ENCODE peak calls at places on chromosomes 2 and 18, in ten cellular contexts. One of them, this sample, is unnamed.

GRCh38 chr2:218285604-218286003 is 6.7 kb downstream of the TMBIM1 start:
- DNase-seq in heart right ventricle: peak; percentile 69
- DNase-seq in right lobe of liver: peak; percentile 90
- DNase-seq in A549: no peak
- DNase-seq in astrocyte of the spinal cord: peak; percentile 43
- DNase-seq in endothelial cell of umbilical vein: no peak
- DNase-seq in AG09309: peak; percentile 56
- DNase-seq in pancreas: peak; percentile 71
- DNase-seq in NB4: no peak
- DNase-seq in choroid plexus epithelial cell: no peak
- DNase-seq in this sample: peak; percentile 61

GRCh38 chr2:136134126-136134525 is 16.2 kb upstream of the CXCR4 start:
- DNase-seq in heart right ventricle: no peak
- DNase-seq in right lobe of liver: no peak
- DNase-seq in A549: no peak
- DNase-seq in astrocyte of the spinal cord: no peak
- DNase-seq in endothelial cell of umbilical vein: no peak
- DNase-seq in AG09309: no peak
- DNase-seq in pancreas: no peak
- DNase-seq in NB4: peak; percentile 65
- DNase-seq in choroid plexus epithelial cell: no peak
- DNase-seq in this sample: no peak

GRCh38 chr2:68784849-68785248 is 50.2 kb downstream of the ARHGAP25 start:
- DNase-seq in heart right ventricle: no peak
- DNase-seq in right lobe of liver: no peak
- DNase-seq in A549: no peak
- DNase-seq in astrocyte of the spinal cord: no peak
- DNase-seq in endothelial cell of umbilical vein: no peak
- DNase-seq in AG09309: no peak
- DNase-seq in pancreas: no peak
- DNase-seq in NB4: no peak
- DNase-seq in choroid plexus epithelial cell: no peak
- DNase-seq in this sample: no peak

GRCh38 chr2:160109939-160110673 is 47.7 kb upstream of the PLA2R1 start:
- DNase-seq in heart right ventricle: peak; percentile 39
- DNase-seq in right lobe of liver: peak; percentile 61
- DNase-seq in A549: peak; percentile 81
- DNase-seq in astrocyte of the spinal cord: peak; percentile 85
- DNase-seq in endothelial cell of umbilical vein: peak; percentile 83
- DNase-seq in AG09309: peak; percentile 59
- DNase-seq in pancreas: peak; percentile 58
- DNase-seq in NB4: peak; percentile 73
- DNase-seq in choroid plexus epithelial cell: peak; percentile 93
- DNase-seq in this sample: peak; percentile 95

GRCh38 chr2:177545981-177546600 is 153.5 kb downstream of the AGPS start:
- DNase-seq in heart right ventricle: no peak
- DNase-seq in right lobe of liver: no peak
- DNase-seq in A549: no peak
- DNase-seq in astrocyte of the spinal cord: no peak
- DNase-seq in endothelial cell of umbilical vein: no peak
- DNase-seq in AG09309: no peak
- DNase-seq in pancreas: no peak
- DNase-seq in NB4: no peak
- DNase-seq in choroid plexus epithelial cell: no peak
- DNase-seq in this sample: no peak

GRCh38 chr2:191582355-191582754 is 95.6 kb upstream of the NABP1 start:
- DNase-seq in heart right ventricle: no peak
- DNase-seq in right lobe of liver: no peak
- DNase-seq in A549: peak; percentile 81
- DNase-seq in astrocyte of the spinal cord: peak; percentile 53
- DNase-seq in endothelial cell of umbilical vein: no peak
- DNase-seq in AG09309: peak; percentile 55
- DNase-seq in pancreas: no peak
- DNase-seq in NB4: no peak
- DNase-seq in choroid plexus epithelial cell: peak; percentile 85
- DNase-seq in this sample: peak; percentile 54

GRCh38 chr2:219000569-219000960 is 7.3 kb upstream of the CRYBA2 start:
- DNase-seq in heart right ventricle: no peak
- DNase-seq in right lobe of liver: no peak
- DNase-seq in A549: no peak
- DNase-seq in astrocyte of the spinal cord: no peak
- DNase-seq in endothelial cell of umbilical vein: no peak
- DNase-seq in AG09309: no peak
- DNase-seq in pancreas: peak; percentile 73
- DNase-seq in NB4: no peak
- DNase-seq in choroid plexus epithelial cell: no peak
- DNase-seq in this sample: no peak

GRCh38 chr2:219636941-219637841 is 9.8 kb downstream of the SLC4A3 start:
- DNase-seq in heart right ventricle: no peak
- DNase-seq in right lobe of liver: no peak
- DNase-seq in A549: no peak
- DNase-seq in astrocyte of the spinal cord: no peak
- DNase-seq in endothelial cell of umbilical vein: no peak
- DNase-seq in AG09309: no peak
- DNase-seq in pancreas: no peak
- DNase-seq in NB4: no peak
- DNase-seq in choroid plexus epithelial cell: no peak
- DNase-seq in this sample: no peak

GRCh38 chr2:106332054-106332453 is 136.2 kb downstream of the RGPD3 start:
- DNase-seq in heart right ventricle: no peak
- DNase-seq in right lobe of liver: no peak
- DNase-seq in A549: no peak
- DNase-seq in astrocyte of the spinal cord: no peak
- DNase-seq in endothelial cell of umbilical vein: no peak
- DNase-seq in AG09309: no peak
- DNase-seq in pancreas: no peak
- DNase-seq in NB4: no peak
- DNase-seq in choroid plexus epithelial cell: no peak
- DNase-seq in this sample: no peak

GRCh38 chr18:5475252-5475651 is 68.5 kb downstream of the EPB41L3 start:
- DNase-seq in heart right ventricle: no peak
- DNase-seq in right lobe of liver: no peak
- DNase-seq in A549: no peak
- DNase-seq in astrocyte of the spinal cord: no peak
- DNase-seq in endothelial cell of umbilical vein: peak; percentile 50
- DNase-seq in AG09309: no peak
- DNase-seq in pancreas: no peak
- DNase-seq in NB4: peak; percentile 51
- DNase-seq in choroid plexus epithelial cell: peak; percentile 37
- DNase-seq in this sample: peak; percentile 31

GRCh38 chr2:213246665-213247281 is 37.5 kb upstream of the SPAG16 start:
- DNase-seq in heart right ventricle: no peak
- DNase-seq in right lobe of liver: no peak
- DNase-seq in A549: peak; percentile 58
- DNase-seq in astrocyte of the spinal cord: peak; percentile 59
- DNase-seq in endothelial cell of umbilical vein: peak; percentile 54
- DNase-seq in AG09309: no peak
- DNase-seq in pancreas: no peak
- DNase-seq in NB4: peak; percentile 60
- DNase-seq in choroid plexus epithelial cell: peak; percentile 83
- DNase-seq in this sample: peak; percentile 80

GRCh38 chr18:9174302-9174701 is 37.7 kb downstream of the ANKRD12 start:
- DNase-seq in heart right ventricle: no peak
- DNase-seq in right lobe of liver: no peak
- DNase-seq in A549: no peak
- DNase-seq in astrocyte of the spinal cord: no peak
- DNase-seq in endothelial cell of umbilical vein: no peak
- DNase-seq in AG09309: no peak
- DNase-seq in pancreas: no peak
- DNase-seq in NB4: peak; percentile 64
- DNase-seq in choroid plexus epithelial cell: no peak
- DNase-seq in this sample: no peak

GRCh38 chr18:9178557-9178956 is 42.0 kb downstream of the ANKRD12 start:
- DNase-seq in heart right ventricle: no peak
- DNase-seq in right lobe of liver: no peak
- DNase-seq in A549: no peak
- DNase-seq in astrocyte of the spinal cord: no peak
- DNase-seq in endothelial cell of umbilical vein: no peak
- DNase-seq in AG09309: no peak
- DNase-seq in pancreas: no peak
- DNase-seq in NB4: no peak
- DNase-seq in choroid plexus epithelial cell: no peak
- DNase-seq in this sample: no peak

GRCh38 chr18:9175115-9175514 is 38.5 kb downstream of the ANKRD12 start:
- DNase-seq in heart right ventricle: no peak
- DNase-seq in right lobe of liver: no peak
- DNase-seq in A549: no peak
- DNase-seq in astrocyte of the spinal cord: no peak
- DNase-seq in endothelial cell of umbilical vein: no peak
- DNase-seq in AG09309: no peak
- DNase-seq in pancreas: no peak
- DNase-seq in NB4: no peak
- DNase-seq in choroid plexus epithelial cell: no peak
- DNase-seq in this sample: no peak

GRCh38 chr18:9177047-9177446 is 40.5 kb downstream of the ANKRD12 start:
- DNase-seq in heart right ventricle: no peak
- DNase-seq in right lobe of liver: no peak
- DNase-seq in A549: no peak
- DNase-seq in astrocyte of the spinal cord: no peak
- DNase-seq in endothelial cell of umbilical vein: no peak
- DNase-seq in AG09309: no peak
- DNase-seq in pancreas: no peak
- DNase-seq in NB4: no peak
- DNase-seq in choroid plexus epithelial cell: no peak
- DNase-seq in this sample: no peak

GRCh38 chr18:9177466-9177865 is 40.9 kb downstream of the ANKRD12 start:
- DNase-seq in heart right ventricle: no peak
- DNase-seq in right lobe of liver: no peak
- DNase-seq in A549: no peak
- DNase-seq in astrocyte of the spinal cord: no peak
- DNase-seq in endothelial cell of umbilical vein: no peak
- DNase-seq in AG09309: no peak
- DNase-seq in pancreas: no peak
- DNase-seq in NB4: no peak
- DNase-seq in choroid plexus epithelial cell: no peak
- DNase-seq in this sample: no peak
- H3K4me3 ChIP-seq in heart right ventricle: no peak overlapping the region
- H3K4me3 ChIP-seq in right lobe of liver: no peak overlapping the region
- H3K4me3 ChIP-seq in A549: no peak overlapping the region
- H3K4me3 ChIP-seq in astrocyte of the spinal cord: no peak overlapping the region
- H3K4me3 ChIP-seq in endothelial cell of umbilical vein: no peak overlapping the region
- H3K4me3 ChIP-seq in AG09309: no peak overlapping the region
- H3K4me3 ChIP-seq in pancreas: no peak overlapping the region
- H3K4me3 ChIP-seq in NB4: no peak overlapping the region
- H3K4me3 ChIP-seq in choroid plexus epithelial cell: no peak overlapping the region
- H3K4me3 ChIP-seq in this sample: no peak overlapping the region

DNA sequence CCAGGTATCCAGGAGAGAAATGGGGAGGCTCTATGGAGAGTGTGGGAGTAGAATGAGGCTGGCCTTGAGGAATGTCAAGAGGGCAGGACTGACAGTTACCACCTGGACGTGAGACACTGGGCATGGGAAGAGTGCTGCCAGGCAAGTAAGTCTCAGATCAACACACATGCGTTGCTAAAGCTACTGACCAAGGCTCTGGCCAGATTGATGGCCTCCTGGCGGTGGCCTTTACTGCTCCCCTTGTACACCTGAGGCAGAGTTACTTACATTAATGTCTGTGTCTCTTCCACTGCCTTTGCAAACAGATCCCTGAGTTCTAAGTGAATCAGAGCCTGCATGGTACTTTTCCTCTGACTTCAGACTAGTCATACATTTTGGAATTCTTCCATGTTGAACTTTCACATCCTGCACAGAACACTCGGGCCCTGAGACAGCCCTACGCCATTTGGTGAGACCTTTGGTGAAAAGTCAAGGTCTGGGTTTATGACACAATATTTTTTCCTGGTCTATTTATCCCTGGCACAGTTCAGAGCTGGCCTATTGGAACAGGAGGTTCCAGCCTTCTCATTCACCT is 398.8 kb upstream of the TRIB2 start:
- DNase-seq in heart right ventricle: no peak
- DNase-seq in right lobe of liver: no peak
- DNase-seq in A549: no peak
- DNase-seq in astrocyte of the spinal cord: no peak
- DNase-seq in endothelial cell of umbilical vein: peak; percentile 36
- DNase-seq in AG09309: peak; percentile 86
- DNase-seq in pancreas: no peak
- DNase-seq in NB4: no peak
- DNase-seq in choroid plexus epithelial cell: peak; percentile 91
- DNase-seq in this sample: peak; percentile 84
- H3K4me3 ChIP-seq in heart right ventricle: no peak overlapping the region
- H3K4me3 ChIP-seq in right lobe of liver: no peak overlapping the region
- H3K4me3 ChIP-seq in A549: no peak overlapping the region
- H3K4me3 ChIP-seq in astrocyte of the spinal cord: no peak overlapping the region
- H3K4me3 ChIP-seq in endothelial cell of umbilical vein: no peak overlapping the region
- H3K4me3 ChIP-seq in AG09309: no peak overlapping the region
- H3K4me3 ChIP-seq in pancreas: no peak overlapping the region
- H3K4me3 ChIP-seq in NB4: no peak overlapping the region
- H3K4me3 ChIP-seq in choroid plexus epithelial cell: no peak overlapping the region
- H3K4me3 ChIP-seq in this sample: no peak overlapping the region

DNA sequence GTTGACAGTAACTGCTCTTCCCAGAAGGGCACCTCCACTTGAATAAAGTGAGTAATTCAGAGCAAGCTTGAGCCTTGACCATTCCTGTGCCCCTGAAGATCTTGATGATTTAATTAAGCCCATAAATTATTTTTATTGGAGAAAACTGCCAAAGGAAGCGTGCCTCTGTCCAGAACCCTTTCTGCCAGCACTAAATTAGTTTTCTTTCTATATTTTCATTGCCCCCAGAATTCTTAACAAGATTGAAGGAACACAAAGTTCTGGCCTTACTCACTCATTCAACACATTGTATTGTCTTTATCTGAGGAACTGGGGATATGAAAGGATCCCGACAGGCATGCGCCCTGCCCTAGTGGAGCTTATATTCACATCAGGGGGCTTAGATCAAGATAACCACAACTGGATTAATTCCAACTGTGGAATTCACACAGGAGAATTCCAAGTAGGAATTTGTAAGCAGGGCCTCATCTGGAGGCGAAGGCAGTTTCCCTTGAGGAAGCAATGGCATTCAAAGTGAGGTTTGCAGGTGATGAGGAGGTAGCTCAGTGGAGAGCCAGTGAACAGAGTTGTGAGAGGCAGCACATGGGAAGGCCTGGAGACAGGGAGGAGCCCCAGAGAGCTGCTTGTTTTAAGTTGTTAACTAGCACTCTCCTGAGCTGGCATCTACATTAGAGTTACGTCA is 21.1 kb downstream of the PTRHD1 start:
- DNase-seq in heart right ventricle: no peak
- DNase-seq in right lobe of liver: no peak
- DNase-seq in A549: no peak
- DNase-seq in astrocyte of the spinal cord: peak; percentile 67
- DNase-seq in endothelial cell of umbilical vein: no peak
- DNase-seq in AG09309: no peak
- DNase-seq in pancreas: no peak
- DNase-seq in NB4: no peak
- DNase-seq in choroid plexus epithelial cell: peak; percentile 44
- DNase-seq in this sample: no peak
- H3K4me3 ChIP-seq in heart right ventricle: no peak overlapping the region
- H3K4me3 ChIP-seq in right lobe of liver: no peak overlapping the region
- H3K4me3 ChIP-seq in A549: no peak overlapping the region
- H3K4me3 ChIP-seq in astrocyte of the spinal cord: no peak overlapping the region
- H3K4me3 ChIP-seq in endothelial cell of umbilical vein: no peak overlapping the region
- H3K4me3 ChIP-seq in AG09309: no peak overlapping the region
- H3K4me3 ChIP-seq in pancreas: no peak overlapping the region
- H3K4me3 ChIP-seq in NB4: no peak overlapping the region
- H3K4me3 ChIP-seq in choroid plexus epithelial cell: no peak overlapping the region
- H3K4me3 ChIP-seq in this sample: no peak overlapping the region

DNA sequence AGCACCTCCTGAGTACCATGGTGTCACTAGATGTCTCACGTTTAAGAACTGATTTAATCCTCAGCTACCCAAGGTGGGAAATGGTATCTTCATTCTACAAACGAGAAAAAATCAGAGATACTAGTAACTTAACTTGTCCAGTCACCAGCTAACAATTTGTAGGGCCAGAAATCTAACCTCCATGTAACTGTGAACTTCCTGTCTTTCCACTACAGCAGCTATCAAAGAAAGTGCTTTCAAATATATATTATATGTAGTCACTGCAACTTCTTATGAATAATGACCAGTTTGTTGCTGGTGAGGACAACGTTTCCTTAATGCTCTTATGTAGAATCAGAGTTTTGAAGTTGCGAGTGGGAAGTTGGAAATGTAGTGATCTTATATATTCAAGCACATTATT is 1.9 kb downstream of the REV1 start:
- DNase-seq in heart right ventricle: no peak
- DNase-seq in right lobe of liver: no peak
- DNase-seq in A549: no peak
- DNase-seq in astrocyte of the spinal cord: no peak
- DNase-seq in endothelial cell of umbilical vein: no peak
- DNase-seq in AG09309: no peak
- DNase-seq in pancreas: no peak
- DNase-seq in NB4: no peak
- DNase-seq in choroid plexus epithelial cell: no peak
- DNase-seq in this sample: no peak
- H3K4me3 ChIP-seq in heart right ventricle: no peak overlapping the region
- H3K4me3 ChIP-seq in right lobe of liver: no peak overlapping the region
- H3K4me3 ChIP-seq in A549: no peak overlapping the region
- H3K4me3 ChIP-seq in astrocyte of the spinal cord: no peak overlapping the region
- H3K4me3 ChIP-seq in endothelial cell of umbilical vein: no peak overlapping the region
- H3K4me3 ChIP-seq in AG09309: no peak overlapping the region
- H3K4me3 ChIP-seq in pancreas: no peak overlapping the region
- H3K4me3 ChIP-seq in NB4: peak overlapping the region; percentile 87
- H3K4me3 ChIP-seq in choroid plexus epithelial cell: no peak overlapping the region
- H3K4me3 ChIP-seq in this sample: peak overlapping the region; percentile 97

This sample was measured in adipocyte.